ENCODE peak calls at places on chromosome 5, in eight cellular contexts. O is CD8-positive, alpha-beta T cell; C is sigmoid colon; S is transverse colon; P is tibial artery; F is SK-N-SH; N is uterus; D is fibroblast of lung. Q is an unnamed sample. For H3K4me1, the result is how much of the 10 kb centered on the place peaks cover.

GRCh38 chr5:36491860-36492259 is 114.5 kb upstream of the SLC1A3 start:
- DNase-seq in O (no peak), C (no peak), S (no peak), P (no peak), F (no peak), N (no peak), D (no peak), Q (no peak)

GRCh38 chr5:107134931-107135330 is 535.8 kb downstream of the EFNA5 start:
- DNase-seq in O (no peak), C (no peak), S (no peak), P (no peak), F (no peak), N (no peak), D (peak), Q (no peak)

GRCh38 chr5:58153255-58153654 is 306.6 kb downstream of the PLK2 start:
- DNase-seq in O (no peak), C (no peak), S (no peak), P (no peak), F (no peak), N (no peak), D (peak), Q (no peak)

GRCh38 chr5:140075371-140075770 is 32.3 kb upstream of the NRG2 start:
- DNase-seq in O (no peak), C (no peak), S (no peak), P (no peak), F (peak), N (no peak), D (peak), Q (no peak)

GRCh38 chr5:54601832-54602231 is 84.3 kb downstream of the SNX18 start:
- DNase-seq in O (no peak), C (no peak), S (no peak), P (no peak), F (no peak), N (no peak), D (peak), Q (no peak)

GRCh38 chr5:115431116-115431515 is 113.5 kb downstream of the FEM1C start:
- DNase-seq in O (no peak), C (no peak), S (no peak), P (no peak), F (no peak), N (no peak), D (no peak), Q (no peak)

GRCh38 chr5:6450235-6450860 is 1.7 kb downstream of the UBE2QL1 start:
- DNase-seq in O (no peak), C (no peak), S (no peak), P (no peak), F (no peak), N (no peak), D (no peak), Q (no peak)

GRCh38 chr5:78295035-78295961 is 800 bp upstream of the AP3B1 start:
- DNase-seq in O (no peak), C (peak), S (peak), P (peak), F (peak), N (peak), D (peak), Q (peak)

GRCh38 chr5:96569770-96570169 is 92.4 kb upstream of the CAST start:
- DNase-seq in O (no peak), C (no peak), S (no peak), P (no peak), F (no peak), N (no peak), D (no peak), Q (no peak)

GRCh38 chr5:58235279-58235678 is 224.6 kb downstream of the PLK2 start:
- DNase-seq in O (no peak), C (no peak), S (no peak), P (no peak), F (no peak), N (no peak), D (no peak), Q (peak)

DNA sequence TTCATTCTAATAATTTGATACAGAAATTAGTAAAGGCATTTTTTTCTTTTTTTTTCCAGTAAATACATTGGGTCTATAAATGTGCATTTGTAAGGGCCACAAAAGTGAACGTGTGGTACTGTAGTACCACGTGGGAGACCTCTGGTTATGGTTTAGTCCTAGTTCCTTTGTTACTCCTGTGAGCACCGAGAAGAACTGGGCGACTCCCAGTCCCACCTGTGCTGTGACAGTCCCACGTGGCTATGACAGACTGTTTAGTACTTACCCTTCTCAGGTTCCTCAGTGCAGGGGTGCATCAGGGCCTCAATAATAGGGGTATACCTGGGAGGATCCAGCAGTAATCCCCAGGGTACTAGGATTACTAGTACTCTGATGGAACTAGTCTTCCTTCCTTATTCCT is 49.3 kb downstream of the LRRC70 start:
- DNase-seq in O (no peak), C (no peak), S (no peak), P (no peak), F (no peak), N (no peak), D (no peak), Q (no peak)
- TF ChIP-seq CTCF in O (no peak), C (no peak), S (no peak), P (no peak), F (no peak), N (no peak), D (no peak), Q (no peak)

GRCh38 chr5:172187118-172188032 is 649 bp downstream of the STK10 start:
- DNase-seq in O (no peak), C (peak), S (peak), P (no peak), F (peak), N (peak), D (peak), Q (peak)

GRCh38 chr5:172189693-172190296 is 1.8 kb upstream of the STK10 start:
- DNase-seq in O (no peak), C (no peak), S (no peak), P (no peak), F (no peak), N (no peak), D (no peak), Q (no peak)

GRCh38 chr5:172186114-172186695 is 1.8 kb downstream of the STK10 start:
- DNase-seq in O (no peak), C (peak), S (no peak), P (no peak), F (no peak), N (no peak), D (no peak), Q (no peak)

GRCh38 chr5:172188033-172188892 is at the start of gene STK10:
- DNase-seq in O (peak), C (peak), S (peak), P (peak), F (peak), N (peak), D (peak), Q (peak)

GRCh38 chr5:172188893-172189692 is 1.1 kb upstream of the STK10 start:
- DNase-seq in O (no peak), C (peak), S (no peak), P (no peak), F (no peak), N (peak), D (peak), Q (no peak)
- H3K4me3 ChIP-seq in O (no peak), C (peak), S (peak), P (peak), F (peak), N (peak), D (peak), Q (peak)

DNA sequence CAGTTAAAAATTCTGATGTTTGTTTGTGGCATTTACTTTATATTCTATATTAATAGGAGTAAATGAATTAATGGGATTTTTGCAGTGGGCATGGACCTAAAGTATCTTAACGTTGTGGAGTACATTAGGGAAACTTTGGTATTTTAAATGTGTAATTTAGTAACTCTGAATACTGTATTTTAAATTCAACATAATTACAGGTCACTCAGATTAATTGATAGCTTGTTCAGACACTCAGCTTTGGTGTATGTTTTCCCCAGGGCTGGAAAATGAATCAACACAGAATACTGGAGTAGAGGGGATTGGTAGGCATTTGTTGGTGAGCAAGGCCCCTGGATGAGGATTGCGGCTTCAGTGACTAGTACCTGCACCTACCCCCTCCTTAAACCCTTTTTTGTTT is 117.5 kb downstream of the TRIO start:
- DNase-seq in O (no peak), C (no peak), S (no peak), P (no peak), F (no peak), N (no peak), D (no peak), Q (no peak)
- H3K4me1 ChIP-seq in O (under half), C (half or more), S (under half), P (under half), F (under half), N (under half), D (under half), Q (under half)

DNA sequence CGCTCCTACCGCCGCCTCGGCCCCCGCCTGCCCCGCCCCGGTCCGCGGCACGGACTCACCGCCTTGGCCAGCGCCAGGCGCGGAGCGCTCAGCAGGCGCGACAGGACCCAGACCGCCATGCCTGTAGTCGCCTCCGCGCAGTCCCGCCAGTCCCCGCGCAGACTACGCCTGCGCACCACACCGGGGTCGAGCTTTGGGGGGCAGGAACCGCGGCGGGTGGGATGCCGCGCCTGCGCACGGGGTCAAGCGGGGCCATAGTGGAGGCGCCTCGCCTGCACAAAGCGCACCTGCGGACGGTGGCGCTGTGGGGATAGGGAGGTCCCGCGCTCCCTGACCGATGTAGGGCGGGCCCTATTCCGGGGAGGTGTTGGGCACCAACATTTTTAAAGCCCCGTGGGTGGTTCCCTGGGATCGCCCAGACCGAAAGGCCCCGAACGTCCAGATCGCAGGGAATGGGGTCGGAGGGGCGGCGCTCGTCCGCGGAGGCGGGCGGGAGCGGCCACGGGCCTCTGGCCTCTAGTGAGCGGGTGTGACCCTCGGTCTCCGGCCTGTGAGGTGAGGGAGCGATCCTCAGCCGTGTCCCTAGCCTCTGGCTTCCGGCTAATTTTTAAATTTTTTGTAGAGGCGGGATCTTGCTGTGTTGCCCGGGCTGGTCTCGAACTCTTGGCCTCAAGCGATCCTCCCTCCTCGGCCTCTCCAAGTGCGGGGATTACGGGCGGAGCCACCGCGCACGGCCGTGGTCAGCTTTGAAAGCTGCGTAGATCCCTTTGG is 70.8 kb upstream of the LPCAT1 start:
- DNase-seq in O (peak), C (peak), S (peak), P (peak), F (peak), N (peak), D (no peak), Q (peak)
- TF ChIP-seq CTCF in O (peak), C (peak), S (peak), P (peak), F (peak), N (peak), D (no peak), Q (no peak)

GRCh38 chr5:114362977-114363721 is 1.3 kb downstream of the KCNN2 start:
- DNase-seq in O (no peak), C (no peak), S (no peak), P (no peak), F (peak), N (no peak), D (no peak), Q (no peak)
- H3K4me3 ChIP-seq in O (no peak), C (peak), S (peak), P (peak), F (no peak), N (peak), D (peak), Q (no peak)

DNA sequence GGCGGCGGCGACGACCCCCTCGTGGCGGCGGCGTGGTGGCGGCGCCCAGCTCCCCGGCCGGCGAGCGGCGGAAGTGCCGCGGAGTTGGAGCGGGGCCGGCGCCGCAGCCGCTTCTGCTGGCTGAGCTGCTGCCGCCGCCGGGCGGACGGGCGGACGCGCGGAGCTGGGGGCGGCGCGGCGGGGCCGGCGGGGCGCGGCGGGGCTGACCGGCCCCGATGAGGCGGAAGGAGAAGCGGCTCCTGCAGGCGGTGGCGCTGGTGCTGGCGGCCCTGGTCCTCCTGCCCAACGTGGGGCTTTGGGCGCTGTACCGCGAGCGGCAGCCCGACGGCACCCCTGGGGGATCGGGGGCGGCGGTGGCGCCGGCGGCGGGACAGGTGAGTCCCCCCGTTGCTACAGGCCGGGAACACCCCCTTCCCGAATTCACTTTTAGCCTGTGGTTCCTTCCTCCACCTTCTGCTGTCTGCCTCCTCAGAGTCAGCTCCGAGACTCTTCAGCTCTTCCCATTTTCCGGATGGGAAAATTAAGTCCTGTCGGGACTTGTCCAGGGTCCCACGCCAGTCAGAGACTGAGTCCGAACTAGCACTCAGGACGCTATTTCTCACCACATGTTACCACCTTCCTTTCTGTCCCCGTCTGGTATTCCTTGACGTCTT is at the start of gene GALNT10:
- DNase-seq in O (no peak), C (peak), S (peak), P (peak), F (peak), N (peak), D (peak), Q (peak)
- H3K4me1 ChIP-seq in O (under half), C (half or more), S (under half), P (under half), F (under half), N (under half), D (under half), Q (under half)

GRCh38 chr5:43400082-43400481 is 12.1 kb downstream of the CCL28 start:
- DNase-seq in O (no peak), C (no peak), S (no peak), P (no peak), F (no peak), N (no peak), D (peak), Q (no peak)
- TF ChIP-seq CTCF in O (no peak), C (no peak), S (no peak), P (no peak), F (no peak), N (no peak), D (peak), Q (no peak)